ENCODE peak calls at places on chromosomes 12 and 14, in four cellular contexts. One of them, this sample, is unnamed.

GRCh38 chr12:1093166-1093751 is 102.2 kb downstream of the ERC1 start:
- DNase-seq in uterus: no peak
- DNase-seq in neural progenitor cell: peak; percentile 72
- DNase-seq in cardiac muscle cell: peak; percentile 77
- DNase-seq in this sample: no peak

GRCh38 chr12:31874961-31875608 is 84.1 kb upstream of the RESF1 start:
- DNase-seq in uterus: no peak
- DNase-seq in neural progenitor cell: no peak
- DNase-seq in cardiac muscle cell: peak; percentile 91
- DNase-seq in this sample: peak; percentile 57

GRCh38 chr14:91889477-91890211 is 22.3 kb upstream of the TC2N start:
- DNase-seq in uterus: peak; percentile 38
- DNase-seq in neural progenitor cell: no peak
- DNase-seq in cardiac muscle cell: no peak
- DNase-seq in this sample: no peak

GRCh38 chr14:58703149-58703509 is 65.4 kb downstream of the DACT1 start:
- DNase-seq in uterus: no peak
- DNase-seq in neural progenitor cell: no peak
- DNase-seq in cardiac muscle cell: no peak
- DNase-seq in this sample: no peak

GRCh38 chr12:27554421-27555186 is 30.6 kb downstream of the PPFIBP1 start:
- DNase-seq in uterus: peak; percentile 66
- DNase-seq in neural progenitor cell: no peak
- DNase-seq in cardiac muscle cell: peak; percentile 90
- DNase-seq in this sample: peak; percentile 81

GRCh38 chr12:82650627-82651337 is 35.9 kb upstream of the TMTC2 start:
- DNase-seq in uterus: no peak
- DNase-seq in neural progenitor cell: no peak
- DNase-seq in cardiac muscle cell: peak; percentile 28
- DNase-seq in this sample: no peak

GRCh38 chr12:24767016-24767415 is 181.9 kb downstream of the BCAT1 start:
- DNase-seq in uterus: no peak
- DNase-seq in neural progenitor cell: no peak
- DNase-seq in cardiac muscle cell: no peak
- DNase-seq in this sample: no peak

GRCh38 chr12:99721715-99722275 is 74.2 kb downstream of the GARIN6 start:
- DNase-seq in uterus: no peak
- DNase-seq in neural progenitor cell: no peak
- DNase-seq in cardiac muscle cell: no peak
- DNase-seq in this sample: no peak

GRCh38 chr12:9668141-9669018 is 1.1 kb upstream of the CLEC2D start:
- DNase-seq in uterus: no peak
- DNase-seq in neural progenitor cell: no peak
- DNase-seq in cardiac muscle cell: peak; percentile 68
- DNase-seq in this sample: no peak

GRCh38 chr12:56358836-56359532 is 923 bp downstream of the STAT2 start:
- DNase-seq in uterus: no peak
- DNase-seq in neural progenitor cell: no peak
- DNase-seq in cardiac muscle cell: peak; percentile 85
- DNase-seq in this sample: no peak

GRCh38 chr12:111976860-111977259 is 36.1 kb downstream of the TMEM116 start:
- DNase-seq in uterus: no peak
- DNase-seq in neural progenitor cell: no peak
- DNase-seq in cardiac muscle cell: no peak
- DNase-seq in this sample: no peak

GRCh38 chr12:29158364-29158763 is 9.3 kb downstream of the FAR2 start:
- DNase-seq in uterus: no peak
- DNase-seq in neural progenitor cell: no peak
- DNase-seq in cardiac muscle cell: no peak
- DNase-seq in this sample: no peak

GRCh38 chr12:20555771-20556170 is 139.4 kb upstream of the SLCO1C1 start:
- DNase-seq in uterus: no peak
- DNase-seq in neural progenitor cell: no peak
- DNase-seq in cardiac muscle cell: no peak
- DNase-seq in this sample: no peak

GRCh38 chr12:27015730-27016076 is 1.5 kb upstream of the TM7SF3 start:
- DNase-seq in uterus: no peak
- DNase-seq in neural progenitor cell: no peak
- DNase-seq in cardiac muscle cell: peak; percentile 63
- DNase-seq in this sample: no peak

GRCh38 chr12:107349008-107349747 is 255.8 kb upstream of the CRY1 start:
- DNase-seq in uterus: no peak
- DNase-seq in neural progenitor cell: peak; percentile 24
- DNase-seq in cardiac muscle cell: peak; percentile 67
- DNase-seq in this sample: no peak

GRCh38 chr12:130621696-130622298 is 94.3 kb downstream of the RIMBP2 start:
- DNase-seq in uterus: no peak
- DNase-seq in neural progenitor cell: no peak
- DNase-seq in cardiac muscle cell: no peak
- DNase-seq in this sample: no peak

GRCh38 chr14:100721568-100721967 is 5.1 kb upstream of the DLK1 start:
- DNase-seq in uterus: no peak
- DNase-seq in neural progenitor cell: no peak
- DNase-seq in cardiac muscle cell: peak; percentile 30
- DNase-seq in this sample: no peak

GRCh38 chr12:127396720-127397119 is 870.2 kb upstream of the TMEM132C start:
- DNase-seq in uterus: no peak
- DNase-seq in neural progenitor cell: no peak
- DNase-seq in cardiac muscle cell: no peak
- DNase-seq in this sample: no peak

GRCh38 chr14:74804219-74804825 is 41.2 kb downstream of the YLPM1 start:
- DNase-seq in uterus: no peak
- DNase-seq in neural progenitor cell: peak; percentile 11
- DNase-seq in cardiac muscle cell: peak; percentile 77
- DNase-seq in this sample: no peak

GRCh38 chr14:93975791-93976476 is 436 bp downstream of the ASB2 start:
- DNase-seq in uterus: no peak
- DNase-seq in neural progenitor cell: no peak
- DNase-seq in cardiac muscle cell: no peak
- DNase-seq in this sample: no peak

GRCh38 chr12:15682826-15683225 is 106.4 kb downstream of the EPS8 start:
- DNase-seq in uterus: no peak
- DNase-seq in neural progenitor cell: no peak
- DNase-seq in cardiac muscle cell: no peak
- DNase-seq in this sample: no peak

GRCh38 chr12:46472893-46473633 is 100.5 kb upstream of the SLC38A2 start:
- DNase-seq in uterus: no peak
- DNase-seq in neural progenitor cell: no peak
- DNase-seq in cardiac muscle cell: peak; percentile 86
- DNase-seq in this sample: no peak

GRCh38 chr14:91417983-91418386 is 365 bp upstream of the CCDC88C start:
- DNase-seq in uterus: no peak
- DNase-seq in neural progenitor cell: peak; percentile 82
- DNase-seq in cardiac muscle cell: peak; percentile 22
- DNase-seq in this sample: no peak

GRCh38 chr12:110932048-110932447 is 11.7 kb upstream of the MYL2 start:
- DNase-seq in uterus: no peak
- DNase-seq in neural progenitor cell: peak; percentile 31
- DNase-seq in cardiac muscle cell: peak; percentile 29
- DNase-seq in this sample: no peak

GRCh38 chr12:132771126-132771838 is 9.7 kb upstream of the ANKLE2 start:
- DNase-seq in uterus: no peak
- DNase-seq in neural progenitor cell: no peak
- DNase-seq in cardiac muscle cell: no peak
- DNase-seq in this sample: no peak

GRCh38 chr12:64650762-64651161 is 40.5 kb downstream of the RASSF3 start:
- DNase-seq in uterus: no peak
- DNase-seq in neural progenitor cell: no peak
- DNase-seq in cardiac muscle cell: no peak
- DNase-seq in this sample: no peak

GRCh38 chr12:109885616-109886015 is 5.3 kb upstream of the GLTP start:
- DNase-seq in uterus: no peak
- DNase-seq in neural progenitor cell: no peak
- DNase-seq in cardiac muscle cell: no peak
- DNase-seq in this sample: no peak

GRCh38 chr14:85764809-85765208 is 234.9 kb downstream of the FLRT2 start:
- DNase-seq in uterus: peak; percentile 14
- DNase-seq in neural progenitor cell: no peak
- DNase-seq in cardiac muscle cell: peak; percentile 1
- DNase-seq in this sample: no peak

GRCh38 chr12:96136720-96137378 is 57.3 kb upstream of the ELK3 start:
- DNase-seq in uterus: no peak
- DNase-seq in neural progenitor cell: no peak
- DNase-seq in cardiac muscle cell: no peak
- DNase-seq in this sample: no peak

GRCh38 chr14:56633544-56633943 is 53.9 kb downstream of the TMEM260 start:
- DNase-seq in uterus: no peak
- DNase-seq in neural progenitor cell: no peak
- DNase-seq in cardiac muscle cell: no peak
- DNase-seq in this sample: no peak

GRCh38 chr12:75526655-75527511 is 15.5 kb upstream of the KRR1 start:
- DNase-seq in uterus: no peak
- DNase-seq in neural progenitor cell: peak; percentile 55
- DNase-seq in cardiac muscle cell: peak; percentile 76
- DNase-seq in this sample: no peak

DNA sequence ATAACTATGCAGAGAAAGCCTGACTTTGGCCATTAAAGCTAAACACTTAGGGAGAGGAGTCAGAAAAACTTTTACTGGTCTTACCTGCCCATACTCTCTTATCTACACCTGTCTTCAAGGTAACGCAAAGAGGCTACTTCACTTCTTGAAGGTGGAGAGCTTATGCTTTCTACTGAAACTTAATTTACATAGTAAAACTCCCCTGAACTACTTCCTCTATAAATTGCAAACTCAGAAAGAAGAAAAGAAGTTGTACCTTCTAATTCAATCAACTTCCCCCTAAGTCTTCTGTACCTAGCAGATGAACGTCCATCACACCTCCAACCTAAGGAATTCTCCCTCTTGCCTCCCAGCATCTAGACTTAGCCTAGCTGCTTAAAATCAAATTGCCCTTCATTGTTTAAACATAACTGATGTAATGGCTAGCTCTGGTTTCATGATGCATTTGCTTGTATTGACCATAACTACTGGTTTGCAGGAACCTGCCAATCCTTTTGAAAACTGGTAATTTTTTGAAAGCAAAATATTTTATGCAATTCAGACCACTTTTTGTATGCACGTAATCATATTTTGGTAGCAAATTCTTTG is 87.7 kb downstream of the STON2 start:
- DNase-seq in uterus: no peak
- DNase-seq in neural progenitor cell: no peak
- DNase-seq in cardiac muscle cell: no peak
- DNase-seq in this sample: no peak
- H3K27ac ChIP-seq in uterus: no peak overlapping the region
- H3K27ac ChIP-seq in neural progenitor cell: peak overlapping the region; percentile 86
- H3K27ac ChIP-seq in cardiac muscle cell: no peak overlapping the region
- H3K27ac ChIP-seq in this sample: no peak overlapping the region

GRCh38 chr12:47811070-47811391 is 8.7 kb downstream of the HDAC7 start:
- DNase-seq in uterus: no peak
- DNase-seq in neural progenitor cell: no peak
- DNase-seq in cardiac muscle cell: no peak
- DNase-seq in this sample: no peak

GRCh38 chr12:47807338-47807737 is 12.4 kb downstream of the HDAC7 start:
- DNase-seq in uterus: no peak
- DNase-seq in neural progenitor cell: no peak
- DNase-seq in cardiac muscle cell: no peak
- DNase-seq in this sample: no peak

GRCh38 chr12:47805417-47805816 is 14.3 kb downstream of the HDAC7 start:
- DNase-seq in uterus: no peak
- DNase-seq in neural progenitor cell: no peak
- DNase-seq in cardiac muscle cell: no peak
- DNase-seq in this sample: no peak

GRCh38 chr12:47808574-47809380 is 10.9 kb downstream of the HDAC7 start:
- DNase-seq in uterus: no peak
- DNase-seq in neural progenitor cell: peak; percentile 20
- DNase-seq in cardiac muscle cell: no peak
- DNase-seq in this sample: no peak

GRCh38 chr12:47808049-47808448 is 11.7 kb downstream of the HDAC7 start:
- DNase-seq in uterus: no peak
- DNase-seq in neural progenitor cell: no peak
- DNase-seq in cardiac muscle cell: no peak
- DNase-seq in this sample: no peak
- H3K4me1 ChIP-seq in uterus: peaks cover 63% of the 10 kb centered on the region
- H3K4me1 ChIP-seq in neural progenitor cell: peaks cover 34% of the 10 kb centered on the region
- H3K4me1 ChIP-seq in cardiac muscle cell: peaks cover 63% of the 10 kb centered on the region
- H3K4me1 ChIP-seq in this sample: peaks cover 100% of the 10 kb centered on the region

GRCh38 chr12:2282321-2282720 is 229.5 kb downstream of the CACNA1C start:
- DNase-seq in uterus: no peak
- DNase-seq in neural progenitor cell: peak; percentile 57
- DNase-seq in cardiac muscle cell: peak; percentile 47
- DNase-seq in this sample: no peak
- TF ChIP-seq CTCF in uterus: no peak
- TF ChIP-seq CTCF in neural progenitor cell: peak; percentile 38
- TF ChIP-seq CTCF in cardiac muscle cell: peak; percentile 24
- TF ChIP-seq CTCF in this sample: peak; percentile 29

GRCh38 chr12:2247109-2247508 is 194.3 kb downstream of the CACNA1C start:
- DNase-seq in uterus: no peak
- DNase-seq in neural progenitor cell: no peak
- DNase-seq in cardiac muscle cell: no peak
- DNase-seq in this sample: no peak
- H3K27ac ChIP-seq in uterus: no peak overlapping the region
- H3K27ac ChIP-seq in neural progenitor cell: no peak overlapping the region
- H3K27ac ChIP-seq in cardiac muscle cell: peak overlapping the region; percentile 63
- H3K27ac ChIP-seq in this sample: peak overlapping the region; percentile 82

DNA sequence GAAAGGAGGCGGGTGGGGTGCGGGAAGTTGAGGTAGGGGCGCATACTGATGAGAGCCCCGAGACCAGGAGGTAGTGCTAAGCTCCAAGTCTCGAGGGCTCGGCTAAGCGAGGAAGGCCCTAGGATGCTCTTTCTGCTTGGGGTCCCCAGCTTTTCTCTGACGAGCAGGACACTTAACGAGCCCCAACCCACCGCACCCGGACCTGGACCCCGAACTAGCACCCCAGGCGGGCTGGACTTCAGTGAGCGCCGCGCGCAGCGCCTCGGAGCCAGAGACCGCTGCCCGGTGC is 4.7 kb upstream of the C1QL4 start:
- DNase-seq in uterus: no peak
- DNase-seq in neural progenitor cell: no peak
- DNase-seq in cardiac muscle cell: no peak
- DNase-seq in this sample: no peak
- H3K4me1 ChIP-seq in uterus: peaks cover 27% of the 10 kb centered on the region
- H3K4me1 ChIP-seq in neural progenitor cell: peaks cover 53% of the 10 kb centered on the region
- H3K4me1 ChIP-seq in cardiac muscle cell: peaks cover 16% of the 10 kb centered on the region
- H3K4me1 ChIP-seq in this sample: no peaks in the 10 kb centered on the region

GRCh38 chr12:54765652-54766051 is 88.7 kb upstream of the MUCL1 start:
- DNase-seq in uterus: no peak
- DNase-seq in neural progenitor cell: no peak
- DNase-seq in cardiac muscle cell: no peak
- DNase-seq in this sample: no peak

GRCh38 chr12:54762390-54762789 is 91.9 kb upstream of the MUCL1 start:
- DNase-seq in uterus: no peak
- DNase-seq in neural progenitor cell: no peak
- DNase-seq in cardiac muscle cell: no peak
- DNase-seq in this sample: no peak

GRCh38 chr12:54759751-54760150 is 94.6 kb upstream of the MUCL1 start:
- DNase-seq in uterus: no peak
- DNase-seq in neural progenitor cell: peak; percentile 82
- DNase-seq in cardiac muscle cell: peak; percentile 13
- DNase-seq in this sample: no peak
- TF ChIP-seq CTCF in uterus: no peak
- TF ChIP-seq CTCF in neural progenitor cell: peak; percentile 75
- TF ChIP-seq CTCF in cardiac muscle cell: peak; percentile 5
- TF ChIP-seq CTCF in this sample: no peak

This sample was measured in right atrium auricular region.